ENCODE peak calls at places on chromosomes 11 and 22, in nine cellular contexts. W is PC-3, X is neural progenitor cell, K is MM.1S, D is OCI-LY7, R is osteoblast, M is GM23338, Z is astrocyte, C is SK-N-SH. U is an unnamed sample.
A peak's percentile ranks its signal among the peaks of the same experiment; 100 is the strongest.

GRCh38 chr11:59172345-59173079 is 580 bp downstream of the DTX4 start:
- DNase-seq in R (peak; percentile 67), D (peak; percentile 66), Z (no peak), C (peak; percentile 63), M (peak; percentile 52), K (peak; percentile 20), X (peak; percentile 51), W (peak; percentile 13), U (peak; percentile 60)

GRCh38 chr11:112221263-112221835 is 4.9 kb upstream of the PTS start:
- DNase-seq in Z (no peak), C (no peak), X (no peak), K (no peak), M (no peak), R (no peak), W (peak; percentile 35), D (no peak), U (no peak)

GRCh38 chr11:125262825-125263218 is 98.3 kb downstream of the PKNOX2 start:
- DNase-seq in X (peak; percentile 63), C (no peak), W (no peak), R (no peak), Z (peak; percentile 32), M (no peak), K (no peak), D (no peak), U (peak; percentile 22)

GRCh38 chr11:130071211-130071712 is 1.6 kb downstream of the APLP2 start:
- DNase-seq in X (no peak), C (no peak), K (no peak), R (no peak), M (no peak), D (peak; percentile 21), W (peak; percentile 66), Z (peak; percentile 42), U (no peak)

GRCh38 chr11:17313349-17314231 is 37.1 kb downstream of the NUCB2 start:
- DNase-seq in C (no peak), M (no peak), X (no peak), R (peak; percentile 58), D (no peak), K (no peak), Z (no peak), W (no peak), U (no peak)

GRCh38 chr11:31801298-31801702 is 9.8 kb downstream of the PAX6 start:
- DNase-seq in R (peak; percentile 85), Z (no peak), C (peak; percentile 21), W (no peak), M (peak; percentile 31), D (no peak), K (no peak), X (peak; percentile 36), U (no peak)

GRCh38 chr22:37043828-37044538 is 7.6 kb upstream of the KCTD17 start:
- DNase-seq in D (peak; percentile 83), C (peak; percentile 70), R (peak; percentile 95), K (peak; percentile 73), M (peak; percentile 68), X (peak; percentile 55), Z (no peak), W (peak; percentile 66), U (peak; percentile 86)

GRCh38 chr11:2579315-2580060 is 120.3 kb downstream of the KCNQ1OT1 start:
- DNase-seq in R (peak; percentile 51), D (no peak), M (no peak), C (peak; percentile 56), Z (no peak), K (no peak), X (peak; percentile 32), W (no peak), U (no peak)

GRCh38 chr11:41320233-41320993 is 139.0 kb downstream of the LRRC4C start:
- DNase-seq in Z (peak; percentile 47), D (no peak), R (no peak), M (no peak), W (no peak), K (no peak), C (no peak), X (no peak), U (no peak)

GRCh38 chr11:70694371-70694770 is 296.0 kb downstream of the CTTN start:
- DNase-seq in R (peak; percentile 23), W (no peak), M (no peak), K (no peak), C (no peak), X (no peak), Z (no peak), D (no peak), U (no peak)

GRCh38 chr11:66004186-66004585 is 1.9 kb downstream of the BANF1 start:
- DNase-seq in R (peak; percentile 30), C (no peak), W (no peak), Z (no peak), K (no peak), M (no peak), X (no peak), D (peak; percentile 61), U (no peak)

GRCh38 chr22:45131749-45132148 is 32.0 kb upstream of the NUP50 start:
- DNase-seq in X (no peak), R (no peak), M (no peak), K (no peak), W (no peak), Z (no peak), C (no peak), D (no peak), U (no peak)

GRCh38 chr11:130218501-130218900 is 58.9 kb downstream of the ST14 start:
- DNase-seq in K (no peak), Z (no peak), D (no peak), X (no peak), C (no peak), W (no peak), R (no peak), M (no peak), U (no peak)

GRCh38 chr11:8838248-8838647 is 72.7 kb upstream of the AKIP1 start:
- DNase-seq in R (no peak), Z (peak; percentile 96), X (no peak), M (no peak), W (no peak), D (no peak), K (no peak), C (no peak), U (no peak)

GRCh38 chr22:35961480-35961902 is 67.1 kb downstream of the RBFOX2 start:
- DNase-seq in K (no peak), M (peak; percentile 96), R (peak; percentile 81), D (no peak), W (no peak), Z (peak; percentile 94), X (peak; percentile 86), C (peak; percentile 58), U (peak; percentile 57)

GRCh38 chr11:2778630-2779498 is 79.1 kb upstream of the KCNQ1OT1 start:
- DNase-seq in D (no peak), Z (peak; percentile 65), K (peak; percentile 97), W (peak; percentile 33), X (no peak), R (peak; percentile 98), C (peak; percentile 93), M (no peak), U (peak; percentile 92)

GRCh38 chr11:134592391-134592990 is 180.4 kb upstream of the B3GAT1 start:
- DNase-seq in C (peak; percentile 51), D (peak; percentile 21), K (peak; percentile 27), W (no peak), M (peak; percentile 88), Z (no peak), R (no peak), X (peak; percentile 86), U (peak; percentile 85)

GRCh38 chr22:22810018-22810427 is 77.6 kb upstream of the IGLL5 start:
- DNase-seq in Z (peak; percentile 4), M (no peak), D (peak; percentile 77), K (no peak), W (no peak), X (peak; percentile 82), C (peak; percentile 51), R (no peak), U (peak; percentile 77)
- TF ChIP-seq CTCF in Z (peak; percentile 58), M (peak; percentile 43), D (peak; percentile 89), K (peak; percentile 23), W (no peak), X (peak; percentile 91), C (peak; percentile 58), R (peak; percentile 50), U (peak; percentile 71)

DNA sequence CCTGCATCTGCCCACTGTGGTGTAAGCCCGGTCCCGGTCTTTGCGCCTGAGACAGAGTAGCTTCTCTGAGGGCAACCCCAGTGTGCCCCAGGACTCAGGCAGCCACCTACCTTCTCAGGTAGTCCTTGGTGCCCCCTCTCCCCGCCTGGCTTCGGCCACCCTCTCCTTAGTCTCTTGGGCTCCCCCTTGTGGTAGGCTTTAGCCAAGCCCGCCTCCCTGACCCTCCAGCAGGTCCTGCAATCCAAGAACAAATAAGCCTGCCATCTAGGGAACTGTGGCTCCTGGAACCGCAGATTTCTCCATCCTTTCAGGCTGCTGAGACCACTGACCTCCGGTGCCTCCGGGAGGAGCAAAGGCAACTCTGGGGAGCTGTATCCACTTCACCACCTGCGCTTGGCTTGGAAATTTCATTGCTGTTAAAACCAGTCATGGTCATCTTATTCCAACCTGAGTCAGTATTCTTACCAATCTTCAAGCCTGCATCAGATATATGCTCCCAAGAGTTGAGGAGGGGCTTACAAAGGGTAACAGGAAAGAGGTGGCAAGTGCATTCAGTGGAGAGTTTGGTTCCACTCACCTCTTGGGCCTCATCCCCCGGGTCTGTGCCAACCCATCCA is 52.8 kb upstream of the TENM4 start:
- DNase-seq in X (peak; percentile 90), C (peak; percentile 85), R (peak; percentile 93), W (peak; percentile 83), Z (peak; percentile 31), K (peak; percentile 55), D (peak; percentile 52), M (peak; percentile 97), U (peak; percentile 89)
- H2AFZ ChIP-seq in X (peak overlapping the region; percentile 29), C (no peak overlapping the region), R (no peak overlapping the region), W (no peak overlapping the region), Z (no peak overlapping the region), K (peak overlapping the region; percentile 10), D (no peak overlapping the region), M (peak overlapping the region; percentile 60), U (no peak overlapping the region)

DNA sequence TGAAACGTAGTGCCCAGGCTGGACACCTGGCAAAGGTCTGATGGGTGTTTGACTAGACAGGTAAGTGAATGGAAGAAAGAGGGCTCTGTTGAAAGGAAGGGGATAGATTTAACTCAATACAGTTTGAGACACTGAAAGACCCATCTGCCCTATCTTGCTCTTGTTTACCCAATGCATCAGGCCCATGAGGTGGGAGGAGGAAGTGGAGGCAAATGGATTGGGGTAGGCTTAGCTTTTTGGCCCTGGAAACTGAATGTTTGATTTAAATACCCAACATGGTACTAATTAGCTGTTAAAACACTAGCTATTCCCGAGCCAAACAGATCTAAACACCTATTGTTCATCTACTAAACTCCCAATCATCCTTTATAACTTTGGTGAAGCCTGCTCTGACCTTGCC is 3.5 kb upstream of the UVRAG start:
- DNase-seq in W (no peak), X (no peak), M (no peak), Z (no peak), K (no peak), R (no peak), C (no peak), D (no peak), U (no peak)
- H3K4me2 ChIP-seq in W (no peak overlapping the region), X (no peak overlapping the region), M (no peak overlapping the region), Z (no peak overlapping the region), K (peak overlapping the region; percentile 18), R (no peak overlapping the region), C (no peak overlapping the region), D (no peak overlapping the region), U (no peak overlapping the region)

DNA sequence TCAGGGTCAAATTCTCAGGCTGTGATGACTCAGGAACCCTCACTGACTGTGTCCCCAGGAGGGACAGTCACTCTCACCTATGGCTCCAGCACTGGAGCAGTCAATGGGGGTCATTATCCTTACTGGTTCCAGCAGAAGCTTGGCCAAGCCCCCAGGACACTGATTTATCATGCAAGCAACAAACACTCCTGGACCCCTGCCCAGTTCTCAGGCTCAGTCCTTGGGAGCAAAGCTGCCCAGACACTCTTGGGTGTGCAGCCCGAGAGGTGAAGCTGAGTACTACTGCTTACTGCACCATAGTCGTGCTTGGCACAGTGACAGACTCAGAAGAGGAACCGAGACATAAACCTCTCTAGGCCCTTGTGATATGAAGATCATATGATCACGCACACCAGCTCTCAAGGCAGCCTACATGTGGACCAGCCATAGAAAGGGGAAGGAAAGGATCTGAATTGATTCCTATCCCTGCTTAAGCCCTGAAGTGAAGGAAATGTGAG is 58.2 kb downstream of the ZNF280B start:
- DNase-seq in W (no peak), C (no peak), Z (no peak), X (no peak), M (no peak), D (peak; percentile 89), K (peak; percentile 61), R (no peak), U (no peak)
- TF ChIP-seq CTCF in W (no peak), C (no peak), Z (no peak), X (no peak), M (no peak), D (peak; percentile 9), K (peak; percentile 11), R (no peak), U (no peak)

U was measured in hepatocyte.